ENCODE peak calls at places on chromosomes 1 and 21, in four cellular contexts. Y is WTC11, C is K562, I is HCT116. X is an unnamed sample.
A peak's percentile ranks its signal among the peaks of the same experiment; 100 is the strongest.

GRCh38 chr1:162416215-162416614 is 4.3 kb upstream of the SH2D1B start:
- DNase-seq in I (no peak), Y (no peak), C (no peak), X (no peak)

GRCh38 chr1:77424236-77424635 is 142.4 kb downstream of the AK5 start:
- DNase-seq in C (no peak), I (no peak), Y (no peak), X (no peak)

GRCh38 chr1:22556391-22557104 is 6.7 kb upstream of the EPHA8 start:
- DNase-seq in C (no peak), Y (peak; percentile 78), I (no peak), X (no peak)

GRCh38 chr1:15128520-15129313 is 24.8 kb upstream of the TMEM51 start:
- DNase-seq in I (peak; percentile 60), Y (peak; percentile 89), C (peak; percentile 82), X (peak; percentile 83)

GRCh38 chr1:232812560-232812959 is 7.3 kb downstream of the MAP10 start:
- DNase-seq in I (no peak), C (no peak), Y (no peak), X (no peak)

GRCh38 chr21:28971171-28971570 is 21.5 kb downstream of the LTN1 start:
- DNase-seq in I (no peak), Y (no peak), C (no peak), X (no peak)

GRCh38 chr1:180953791-180954721 is 41.4 kb downstream of the KIAA1614 start:
- DNase-seq in I (no peak), C (no peak), Y (peak; percentile 31), X (no peak)

GRCh38 chr1:103561612-103562395 is 9.6 kb upstream of the AMY2B start:
- DNase-seq in C (no peak), Y (no peak), I (no peak), X (no peak)

GRCh38 chr1:153534226-153534932 is 1.4 kb downstream of the S100A6 start:
- DNase-seq in I (no peak), C (no peak), Y (no peak), X (no peak)
- TF ChIP-seq SP1 in I (no peak), C (no peak), Y (no peak), X (no peak)

GRCh38 chr21:45876381-45877159 is 105.0 kb upstream of the COL6A1 start:
- DNase-seq in I (no peak), C (no peak), Y (no peak), X (no peak)
- TF ChIP-seq SP1 in I (no peak), C (no peak), Y (no peak), X (no peak)

GRCh38 chr1:225871374-225872074 is 10.7 kb downstream of the TMEM63A start:
- DNase-seq in I (no peak), C (no peak), Y (no peak), X (no peak)
- TF ChIP-seq SP1 in I (no peak), C (no peak), Y (no peak), X (no peak)

GRCh38 chr1:31532114-31532644 is 44.1 kb upstream of the TINAGL1 start:
- DNase-seq in Y (no peak), C (no peak), I (no peak), X (no peak)

GRCh38 chr1:31524196-31524967 is 51.9 kb upstream of the TINAGL1 start:
- DNase-seq in Y (no peak), C (no peak), I (no peak), X (no peak)

GRCh38 chr1:31535561-31535960 is 40.8 kb upstream of the TINAGL1 start:
- DNase-seq in Y (no peak), C (no peak), I (peak; percentile 33), X (no peak)

GRCh38 chr1:31531177-31532000 is 44.9 kb upstream of the TINAGL1 start:
- DNase-seq in C (no peak), Y (no peak), I (no peak), X (no peak)

GRCh38 chr1:31529999-31530705 is 46.2 kb upstream of the TINAGL1 start:
- DNase-seq in I (no peak), Y (no peak), C (no peak), X (no peak)
- TF ChIP-seq SP1 in I (no peak), Y (no peak), C (no peak), X (no peak)

DNA sequence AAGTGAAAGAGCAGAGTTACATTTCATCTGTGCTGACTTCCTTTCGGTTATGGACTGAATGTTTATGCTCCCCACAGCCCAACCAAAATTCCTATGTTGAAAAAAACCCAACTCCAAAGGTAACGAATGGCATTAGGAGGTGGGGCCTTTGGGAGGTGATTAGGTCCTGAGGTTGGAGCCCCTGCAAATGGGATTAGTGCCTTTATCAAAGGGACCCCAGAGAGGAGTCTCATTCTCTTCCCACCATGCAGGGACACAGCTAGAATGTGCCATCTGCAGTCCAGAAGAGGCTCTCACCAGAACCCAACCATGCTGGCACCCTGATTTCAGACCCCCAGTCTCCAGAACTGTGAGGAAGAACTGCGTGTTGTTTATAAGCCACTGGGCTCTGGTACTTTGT is 199.3 kb downstream of the TOMM20 start:
- DNase-seq in I (no peak), C (no peak), Y (no peak), X (no peak)
- TF ChIP-seq SP1 in I (no peak), C (no peak), Y (no peak), X (no peak)

GRCh38 chr1:159924791-159925712 is at the start of gene TAGLN2:
- DNase-seq in Y (peak; percentile 88), C (peak; percentile 86), I (peak; percentile 79), X (peak; percentile 91)

GRCh38 chr1:159924025-159924790 is 1.1 kb downstream of the TAGLN2 start:
- DNase-seq in C (peak; percentile 91), Y (no peak), I (peak; percentile 55), X (peak; percentile 79)

GRCh38 chr1:159921700-159922498 is 3.4 kb downstream of the TAGLN2 start:
- DNase-seq in Y (no peak), I (no peak), C (peak; percentile 52), X (no peak)

GRCh38 chr1:159922499-159923202 is 2.7 kb downstream of the TAGLN2 start:
- DNase-seq in Y (no peak), I (no peak), C (peak; percentile 56), X (no peak)

DNA sequence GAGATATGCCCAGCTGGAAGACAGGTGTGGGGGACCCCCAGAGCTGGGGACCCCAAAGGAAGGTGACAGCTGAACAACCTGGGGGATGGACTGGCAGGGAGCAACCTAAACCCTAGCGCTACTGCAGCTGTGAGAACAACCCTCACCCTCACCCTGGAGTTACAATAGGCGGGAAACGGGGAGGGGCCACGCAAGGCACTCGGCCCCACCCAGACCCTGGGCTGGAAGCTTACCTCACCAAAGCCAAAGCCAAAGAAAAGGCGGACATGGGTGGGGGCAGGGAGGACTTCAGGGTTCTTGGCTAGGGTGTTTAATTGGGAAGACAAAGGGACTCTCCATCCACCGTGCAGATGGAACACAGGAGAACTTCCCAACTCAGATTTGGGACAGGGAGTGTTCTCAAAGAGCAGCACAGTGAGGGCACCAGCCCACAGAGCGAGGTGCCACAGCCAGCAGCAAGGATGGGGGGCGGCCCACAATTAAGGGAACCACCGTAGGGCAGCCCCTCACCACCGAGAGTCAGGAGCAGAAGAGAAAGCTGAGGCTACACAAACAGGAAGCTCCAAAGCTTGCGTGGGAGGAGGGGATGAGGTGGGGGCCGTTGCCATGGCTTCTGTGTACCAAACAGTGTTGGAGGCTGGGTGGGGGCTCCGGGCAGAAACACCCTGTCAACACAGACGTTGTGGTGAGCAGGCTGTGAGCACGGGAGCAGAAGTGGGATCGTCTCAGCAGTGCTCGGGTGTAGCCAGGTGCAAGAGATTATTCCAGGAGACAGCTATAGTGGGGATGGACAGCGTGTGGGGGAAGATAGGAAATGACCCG is 1.9 kb downstream of the TAGLN2 start:
- DNase-seq in I (no peak), Y (peak; percentile 61), C (peak; percentile 76), X (peak; percentile 54)
- TF ChIP-seq SP1 in I (no peak), Y (no peak), C (no peak), X (no peak)

GRCh38 chr1:1529321-1529720 is 11.1 kb downstream of the TMEM240 start:
- DNase-seq in C (no peak), Y (no peak), I (no peak), X (peak; percentile 1)

GRCh38 chr1:1531947-1532346 is 8.5 kb downstream of the TMEM240 start:
- DNase-seq in I (no peak), Y (no peak), C (no peak), X (no peak)

GRCh38 chr1:1527092-1527816 is 13.2 kb downstream of the TMEM240 start:
- DNase-seq in C (no peak), I (no peak), Y (no peak), X (no peak)

GRCh38 chr1:1529936-1530335 is 10.5 kb downstream of the TMEM240 start:
- DNase-seq in C (no peak), I (no peak), Y (no peak), X (no peak)

GRCh38 chr1:1528639-1529267 is 11.7 kb downstream of the TMEM240 start:
- DNase-seq in I (no peak), C (no peak), Y (no peak), X (peak; percentile 2)
- TF ChIP-seq SP1 in I (no peak), C (no peak), Y (no peak), X (no peak)

X was measured in HEK293T.